ENCODE peak calls at places on chromosomes 2 and 18, in nine cellular contexts. J is AML-193, R is SW480, E is kidney, K is iris pigment epithelial cell, V is H7, D is NCI-H1092, O is iPS-NIHi11, Y is AG04450. P is an unnamed sample.

GRCh38 chr2:186256540-186256939 is 229.5 kb upstream of the ZC3H15 start:
- DNase-seq in J (peak), R (peak), E (no peak), K (peak), V (no peak), D (no peak), O (peak), Y (no peak), P (peak)

GRCh38 chr2:170212625-170213280 is 34.8 kb downstream of the MYO3B start:
- DNase-seq in J (no peak), R (no peak), E (no peak), K (peak), V (no peak), D (no peak), O (no peak), Y (no peak), P (no peak)

GRCh38 chr2:38409136-38409903 is 32.2 kb upstream of the ATL2 start:
- DNase-seq in J (no peak), R (no peak), E (no peak), K (no peak), V (no peak), D (no peak), O (no peak), Y (no peak), P (peak)

GRCh38 chr2:234308073-234308813 is 188.6 kb downstream of the ARL4C start:
- DNase-seq in J (no peak), R (no peak), E (no peak), K (no peak), V (no peak), D (no peak), O (no peak), Y (no peak), P (no peak)

GRCh38 chr2:156125018-156125417 is 207.5 kb downstream of the NR4A2 start:
- DNase-seq in J (no peak), R (no peak), E (no peak), K (no peak), V (peak), D (no peak), O (peak), Y (no peak), P (no peak)

GRCh38 chr2:186349508-186349907 is 136.6 kb upstream of the ZC3H15 start:
- DNase-seq in J (peak), R (no peak), E (no peak), K (peak), V (no peak), D (no peak), O (no peak), Y (peak), P (peak)

GRCh38 chr2:74001781-74002514 is 17.2 kb downstream of the TET3 start:
- DNase-seq in J (no peak), R (no peak), E (no peak), K (no peak), V (no peak), D (no peak), O (no peak), Y (no peak), P (no peak)

GRCh38 chr2:62654423-62654791 is 51.1 kb upstream of the EHBP1 start:
- DNase-seq in J (no peak), R (no peak), E (no peak), K (peak), V (no peak), D (no peak), O (no peak), Y (no peak), P (peak)

GRCh38 chr18:62625019-62625418 is 90.3 kb upstream of the PHLPP1 start:
- DNase-seq in J (no peak), R (no peak), E (no peak), K (peak), V (no peak), D (no peak), O (no peak), Y (no peak), P (no peak)

GRCh38 chr2:61015971-61016370 is 1.5 kb upstream of the PEX13 start:
- DNase-seq in J (no peak), R (no peak), E (no peak), K (no peak), V (no peak), D (no peak), O (no peak), Y (no peak), P (no peak)

GRCh38 chr18:67515987-67516431 is 511 bp downstream of the DSEL start:
- DNase-seq in J (peak), R (peak), E (peak), K (peak), V (peak), D (peak), O (peak), Y (peak), P (peak)

GRCh38 chr18:13437801-13438506 is 219.4 kb downstream of the LDLRAD4 start:
- DNase-seq in J (no peak), R (peak), E (no peak), K (no peak), V (no peak), D (no peak), O (no peak), Y (no peak), P (no peak)

GRCh38 chr2:55842009-55842408 is 81.6 kb downstream of the EFEMP1 start:
- DNase-seq in J (no peak), R (no peak), E (no peak), K (peak), V (no peak), D (no peak), O (no peak), Y (no peak), P (no peak)

GRCh38 chr18:34121157-34121807 is 103.4 kb downstream of the NOL4 start:
- DNase-seq in J (no peak), R (peak), E (no peak), K (peak), V (no peak), D (no peak), O (no peak), Y (no peak), P (peak)

GRCh38 chr18:8232791-8233190 is 376.4 kb upstream of the RAB12 start:
- DNase-seq in J (no peak), R (no peak), E (no peak), K (no peak), V (no peak), D (no peak), O (peak), Y (no peak), P (no peak)

GRCh38 chr2:129885735-129886134 is 93.7 kb upstream of the RAB6C start:
- DNase-seq in J (no peak), R (peak), E (no peak), K (no peak), V (no peak), D (no peak), O (peak), Y (no peak), P (no peak)

GRCh38 chr18:37497836-37498518 is 67.6 kb downstream of the CELF4 start:
- DNase-seq in J (no peak), R (no peak), E (no peak), K (no peak), V (no peak), D (no peak), O (no peak), Y (no peak), P (no peak)

GRCh38 chr2:28664120-28664842 is 87.3 kb upstream of the PPP1CB start:
- DNase-seq in J (no peak), R (no peak), E (peak), K (peak), V (no peak), D (no peak), O (no peak), Y (no peak), P (no peak)

GRCh38 chr2:112092286-112093041 is 37.4 kb downstream of the TMEM87B start:
- DNase-seq in J (no peak), R (no peak), E (no peak), K (peak), V (no peak), D (no peak), O (no peak), Y (peak), P (no peak)

GRCh38 chr2:235669983-235670962 is 176.4 kb downstream of the AGAP1 start:
- DNase-seq in J (no peak), R (peak), E (peak), K (peak), V (peak), D (peak), O (peak), Y (peak), P (peak)

GRCh38 chr2:39728941-39729351 is 50.1 kb downstream of the THUMPD2 start:
- DNase-seq in J (peak), R (peak), E (no peak), K (peak), V (no peak), D (no peak), O (peak), Y (no peak), P (peak)

GRCh38 chr2:119292226-119292625 is 68.6 kb downstream of the STEAP3 start:
- DNase-seq in J (no peak), R (no peak), E (no peak), K (peak), V (no peak), D (no peak), O (no peak), Y (no peak), P (no peak)

GRCh38 chr2:41495050-41495449 is 552.8 kb upstream of the PKDCC start:
- DNase-seq in J (no peak), R (no peak), E (no peak), K (peak), V (no peak), D (no peak), O (no peak), Y (no peak), P (no peak)

GRCh38 chr2:10043906-10044601 is 704 bp downstream of the KLF11 start:
- DNase-seq in J (peak), R (peak), E (peak), K (peak), V (peak), D (peak), O (peak), Y (peak), P (peak)

GRCh38 chr2:100043891-100044255 is 98.5 kb downstream of the AFF3 start:
- DNase-seq in J (no peak), R (no peak), E (no peak), K (no peak), V (no peak), D (no peak), O (no peak), Y (no peak), P (no peak)

GRCh38 chr18:10020176-10020575 is 106.4 kb downstream of the VAPA start:
- DNase-seq in J (peak), R (peak), E (no peak), K (peak), V (no peak), D (peak), O (no peak), Y (no peak), P (peak)

GRCh38 chr2:132544045-132544630 is 125.9 kb downstream of the LYPD1 start:
- DNase-seq in J (no peak), R (no peak), E (no peak), K (no peak), V (no peak), D (no peak), O (no peak), Y (no peak), P (no peak)

GRCh38 chr2:118089015-118089800 is 937 bp downstream of the INSIG2 start:
- DNase-seq in J (peak), R (peak), E (peak), K (peak), V (peak), D (no peak), O (peak), Y (no peak), P (peak)

GRCh38 chr18:79575891-79576685 is 103.5 kb upstream of the CTDP1 start:
- DNase-seq in J (no peak), R (no peak), E (peak), K (peak), V (no peak), D (peak), O (no peak), Y (peak), P (no peak)

GRCh38 chr2:239099474-239099873 is 251.6 kb downstream of the TWIST2 start:
- DNase-seq in J (no peak), R (no peak), E (no peak), K (no peak), V (no peak), D (no peak), O (no peak), Y (no peak), P (no peak)

GRCh38 chr2:176789751-176790150 is 422.8 kb upstream of the HNRNPA3 start:
- DNase-seq in J (no peak), R (no peak), E (no peak), K (no peak), V (no peak), D (no peak), O (no peak), Y (no peak), P (no peak)

GRCh38 chr2:158495175-158495574 is 38.4 kb downstream of the PKP4 start:
- DNase-seq in J (no peak), R (no peak), E (no peak), K (peak), V (no peak), D (no peak), O (no peak), Y (no peak), P (no peak)

GRCh38 chr2:67984600-67984999 is 78.2 kb downstream of the C1D start:
- DNase-seq in J (no peak), R (no peak), E (no peak), K (no peak), V (no peak), D (no peak), O (no peak), Y (no peak), P (no peak)

GRCh38 chr2:219441451-219442205 is 7.0 kb downstream of the SPEG start:
- DNase-seq in J (no peak), R (no peak), E (peak), K (peak), V (peak), D (no peak), O (peak), Y (no peak), P (peak)

GRCh38 chr2:127623388-127624320 is 22.3 kb upstream of the GPR17 start:
- DNase-seq in J (no peak), R (no peak), E (no peak), K (peak), V (peak), D (no peak), O (no peak), Y (no peak), P (no peak)

GRCh38 chr2:25684577-25684976 is 11.2 kb upstream of the DTNB start:
- DNase-seq in J (no peak), R (no peak), E (no peak), K (no peak), V (no peak), D (no peak), O (no peak), Y (no peak), P (no peak)

GRCh38 chr2:214550774-214551173 is 139.9 kb downstream of the VWC2L start:
- DNase-seq in J (no peak), R (no peak), E (no peak), K (no peak), V (no peak), D (no peak), O (no peak), Y (no peak), P (no peak)

GRCh38 chr2:11348209-11348749 is 3.8 kb upstream of the ROCK2 start:
- DNase-seq in J (no peak), R (no peak), E (peak), K (no peak), V (peak), D (no peak), O (no peak), Y (no peak), P (no peak)

GRCh38 chr2:70094978-70095832 is 7.9 kb downstream of the PCBP1 start:
- DNase-seq in J (peak), R (no peak), E (no peak), K (no peak), V (no peak), D (no peak), O (no peak), Y (no peak), P (no peak)